ENCODE peak calls at places on chromosomes 4 and X, in four cellular contexts. One of them, this sample, is unnamed.
A peak's percentile ranks its signal among the peaks of the same experiment; 100 is the strongest.

GRCh38 chr4:118865091-118865708 is 23.5 kb upstream of the SYNPO2 start:
- DNase-seq in K562: peak; percentile 31
- DNase-seq in HepG2: peak; percentile 56
- DNase-seq in H1: no peak
- DNase-seq in this sample: peak; percentile 64

GRCh38 chr4:125710766-125711165 is 396.0 kb downstream of the FAT4 start:
- DNase-seq in K562: no peak
- DNase-seq in HepG2: no peak
- DNase-seq in H1: no peak
- DNase-seq in this sample: no peak

GRCh38 chr4:75985116-75985515 is 5.6 kb downstream of the SDAD1 start:
- DNase-seq in K562: no peak
- DNase-seq in HepG2: no peak
- DNase-seq in H1: no peak
- DNase-seq in this sample: no peak

GRCh38 chr4:121758896-121759568 is 5.9 kb downstream of the SMIM43 start:
- DNase-seq in K562: no peak
- DNase-seq in HepG2: no peak
- DNase-seq in H1: no peak
- DNase-seq in this sample: no peak

GRCh38 chr4:42816189-42816588 is 76.3 kb upstream of the GRXCR1 start:
- DNase-seq in K562: no peak
- DNase-seq in HepG2: no peak
- DNase-seq in H1: no peak
- DNase-seq in this sample: no peak

GRCh38 chr4:153655928-153656327 is 28.2 kb upstream of the TLR2 start:
- DNase-seq in K562: no peak
- DNase-seq in HepG2: no peak
- DNase-seq in H1: no peak
- DNase-seq in this sample: no peak

GRCh38 chr4:140092094-140092820 is 61.7 kb downstream of the MAML3 start:
- DNase-seq in K562: peak; percentile 6
- DNase-seq in HepG2: no peak
- DNase-seq in H1: peak; percentile 31
- DNase-seq in this sample: peak; percentile 55

GRCh38 chr4:48375651-48376291 is 34.4 kb downstream of the SLAIN2 start:
- DNase-seq in K562: no peak
- DNase-seq in HepG2: peak; percentile 58
- DNase-seq in H1: no peak
- DNase-seq in this sample: peak; percentile 90

GRCh38 chrX:152637649-152638442 is at the start of gene GABRQ:
- DNase-seq in K562: peak; percentile 91
- DNase-seq in HepG2: no peak
- DNase-seq in H1: peak; percentile 69
- DNase-seq in this sample: peak; percentile 10

GRCh38 chr4:2817701-2818350 is 24.9 kb downstream of the SH3BP2 start:
- DNase-seq in K562: no peak
- DNase-seq in HepG2: no peak
- DNase-seq in H1: no peak
- DNase-seq in this sample: peak; percentile 22

GRCh38 chrX:56729152-56729557 is at the start of gene NBDY:
- DNase-seq in K562: peak; percentile 32
- DNase-seq in HepG2: no peak
- DNase-seq in H1: no peak
- DNase-seq in this sample: peak; percentile 58

GRCh38 chr4:20252656-20253271 is 1.1 kb downstream of the SLIT2 start:
- DNase-seq in K562: no peak
- DNase-seq in HepG2: no peak
- DNase-seq in H1: no peak
- DNase-seq in this sample: peak; percentile 45

GRCh38 chr4:22573198-22573597 is 57.3 kb upstream of the ADGRA3 start:
- DNase-seq in K562: no peak
- DNase-seq in HepG2: no peak
- DNase-seq in H1: no peak
- DNase-seq in this sample: no peak

GRCh38 chr4:147103403-147103946 is 157.8 kb upstream of the TTC29 start:
- DNase-seq in K562: no peak
- DNase-seq in HepG2: no peak
- DNase-seq in H1: no peak
- DNase-seq in this sample: peak; percentile 36

GRCh38 chr4:95599777-95600436 is 51.1 kb upstream of the UNC5C start:
- DNase-seq in K562: no peak
- DNase-seq in HepG2: no peak
- DNase-seq in H1: no peak
- DNase-seq in this sample: no peak

GRCh38 chr4:76784237-76784636 is 113.7 kb downstream of the SOWAHB start:
- DNase-seq in K562: peak; percentile 29
- DNase-seq in HepG2: no peak
- DNase-seq in H1: no peak
- DNase-seq in this sample: no peak

GRCh38 chr4:126860308-126860707 is 772.4 kb upstream of the INTU start:
- DNase-seq in K562: no peak
- DNase-seq in HepG2: no peak
- DNase-seq in H1: no peak
- DNase-seq in this sample: no peak

GRCh38 chr4:184688447-184688846 is 38.9 kb downstream of the PRIMPOL start:
- DNase-seq in K562: no peak
- DNase-seq in HepG2: no peak
- DNase-seq in H1: peak; percentile 39
- DNase-seq in this sample: peak; percentile 93

GRCh38 chr4:119517361-119518229 is 111.0 kb downstream of the PDE5A start:
- DNase-seq in K562: no peak
- DNase-seq in HepG2: peak; percentile 53
- DNase-seq in H1: no peak
- DNase-seq in this sample: peak; percentile 65

GRCh38 chr4:138110815-138111214 is 131.3 kb downstream of the SLC7A11 start:
- DNase-seq in K562: no peak
- DNase-seq in HepG2: no peak
- DNase-seq in H1: no peak
- DNase-seq in this sample: peak; percentile 94

GRCh38 chr4:73853718-73854473 is 800 bp downstream of the PF4V1 start:
- DNase-seq in K562: no peak
- DNase-seq in HepG2: no peak
- DNase-seq in H1: no peak
- DNase-seq in this sample: no peak

GRCh38 chrX:100649550-100650356 is 5.8 kb downstream of the SRPX2 start:
- DNase-seq in K562: no peak
- DNase-seq in HepG2: peak; percentile 90
- DNase-seq in H1: no peak
- DNase-seq in this sample: peak; percentile 93

GRCh38 chrX:121322159-121322558 is 274.7 kb downstream of the GLUD2 start:
- DNase-seq in K562: peak; percentile 15
- DNase-seq in HepG2: no peak
- DNase-seq in H1: no peak
- DNase-seq in this sample: no peak

GRCh38 chr4:2867758-2868491 is 24.3 kb downstream of the ADD1 start:
- DNase-seq in K562: peak; percentile 86
- DNase-seq in HepG2: peak; percentile 32
- DNase-seq in H1: no peak
- DNase-seq in this sample: peak; percentile 61

GRCh38 chr4:94927696-94928095 is 169.9 kb downstream of the BMPR1B start:
- DNase-seq in K562: no peak
- DNase-seq in HepG2: no peak
- DNase-seq in H1: no peak
- DNase-seq in this sample: no peak

GRCh38 chrX:46703980-46704379 is 54.9 kb downstream of the SLC9A7 start:
- DNase-seq in K562: no peak
- DNase-seq in HepG2: no peak
- DNase-seq in H1: no peak
- DNase-seq in this sample: no peak

GRCh38 chr4:153217440-153217839 is 13.2 kb downstream of the TRIM2 start:
- DNase-seq in K562: no peak
- DNase-seq in HepG2: no peak
- DNase-seq in H1: no peak
- DNase-seq in this sample: no peak

GRCh38 chrX:109782994-109783711 is 50.1 kb upstream of the ACSL4 start:
- DNase-seq in K562: no peak
- DNase-seq in HepG2: no peak
- DNase-seq in H1: no peak
- DNase-seq in this sample: peak; percentile 1

GRCh38 chr4:60805500-60806313 is 394.4 kb upstream of the ADGRL3 start:
- DNase-seq in K562: peak; percentile 1
- DNase-seq in HepG2: peak; percentile 32
- DNase-seq in H1: no peak
- DNase-seq in this sample: no peak

GRCh38 chr4:7214359-7214758 is 22.0 kb downstream of the SORCS2 start:
- DNase-seq in K562: no peak
- DNase-seq in HepG2: no peak
- DNase-seq in H1: no peak
- DNase-seq in this sample: no peak

GRCh38 chr4:165293061-165293460 is 34.4 kb upstream of the MSMO1 start:
- DNase-seq in K562: no peak
- DNase-seq in HepG2: no peak
- DNase-seq in H1: peak; percentile 17
- DNase-seq in this sample: no peak

GRCh38 chr4:155722816-155723499 is 35.9 kb upstream of the GUCY1B1 start:
- DNase-seq in K562: no peak
- DNase-seq in HepG2: no peak
- DNase-seq in H1: no peak
- DNase-seq in this sample: no peak

GRCh38 chr4:183422962-183423653 is 21.3 kb upstream of the CDKN2AIP start:
- DNase-seq in K562: no peak
- DNase-seq in HepG2: no peak
- DNase-seq in H1: no peak
- DNase-seq in this sample: no peak

GRCh38 chrX:30304866-30305265 is 4.3 kb downstream of the NR0B1 start:
- DNase-seq in K562: no peak
- DNase-seq in HepG2: no peak
- DNase-seq in H1: no peak
- DNase-seq in this sample: no peak

GRCh38 chrX:30310429-30311206 is 1.4 kb upstream of the NR0B1 start:
- DNase-seq in K562: no peak
- DNase-seq in HepG2: no peak
- DNase-seq in H1: no peak
- DNase-seq in this sample: no peak

GRCh38 chrX:30308263-30309138 is 689 bp downstream of the NR0B1 start:
- DNase-seq in K562: no peak
- DNase-seq in HepG2: no peak
- DNase-seq in H1: no peak
- DNase-seq in this sample: peak; percentile 4

GRCh38 chrX:30309139-30309571 is at the start of gene NR0B1:
- DNase-seq in K562: no peak
- DNase-seq in HepG2: no peak
- DNase-seq in H1: no peak
- DNase-seq in this sample: no peak

DNA sequence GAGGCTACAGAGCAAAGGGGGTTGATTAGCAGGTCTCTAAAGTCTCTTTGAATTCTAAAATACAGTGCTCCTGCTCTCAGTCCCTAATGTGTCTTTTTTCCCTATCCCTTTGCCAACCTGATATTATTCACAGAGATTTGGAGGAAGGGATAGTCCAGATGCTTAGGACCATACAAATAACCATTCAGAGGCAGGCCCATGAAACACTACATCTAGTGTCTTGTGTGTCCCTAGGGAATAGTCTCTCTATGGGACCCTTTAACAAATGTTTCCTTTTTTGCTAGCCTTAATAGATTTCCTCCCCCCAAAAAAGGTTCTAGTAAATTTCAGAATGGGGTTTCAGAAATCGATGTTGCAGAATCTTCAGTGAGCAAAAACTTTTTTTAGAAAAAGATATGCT is 1.7 kb downstream of the NR0B1 start:
- DNase-seq in K562: no peak
- DNase-seq in HepG2: no peak
- DNase-seq in H1: no peak
- DNase-seq in this sample: no peak
- TF ChIP-seq JUN in K562: no peak
- TF ChIP-seq JUN in HepG2: no peak
- TF ChIP-seq JUN in H1: no peak
- TF ChIP-seq JUN in this sample: no peak

GRCh38 chrX:77892887-77893286 is 2.3 kb downstream of the MAGT1 start:
- DNase-seq in K562: no peak
- DNase-seq in HepG2: no peak
- DNase-seq in H1: no peak
- DNase-seq in this sample: no peak
- H2AFZ ChIP-seq in K562: no peak overlapping the region
- H2AFZ ChIP-seq in HepG2: no peak overlapping the region
- H2AFZ ChIP-seq in H1: no peak overlapping the region
- H2AFZ ChIP-seq in this sample: no peak overlapping the region

GRCh38 chrX:68354869-68355628 is 78.2 kb downstream of the OPHN1 start:
- DNase-seq in K562: no peak
- DNase-seq in HepG2: no peak
- DNase-seq in H1: no peak
- DNase-seq in this sample: no peak
- TF ChIP-seq JUN in K562: no peak
- TF ChIP-seq JUN in HepG2: no peak
- TF ChIP-seq JUN in H1: no peak
- TF ChIP-seq JUN in this sample: no peak

DNA sequence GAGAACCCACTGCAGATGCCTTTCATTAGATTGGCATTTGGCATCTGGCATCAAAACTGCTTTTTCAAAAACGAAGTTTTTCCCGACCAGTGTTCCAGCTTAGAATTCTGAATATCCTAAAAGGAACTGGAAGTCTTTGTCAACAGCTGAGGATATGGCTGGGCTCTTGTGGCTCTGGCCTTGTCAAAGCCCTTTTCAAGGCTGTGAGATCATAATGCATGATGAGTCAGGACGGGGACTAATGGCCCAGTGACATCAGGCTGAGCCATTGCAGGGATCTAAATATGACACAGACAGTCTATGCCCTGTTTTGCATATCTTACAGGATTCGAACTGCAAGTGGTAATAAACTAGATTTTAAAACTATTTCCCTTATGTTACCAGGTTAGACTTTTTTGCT is 306.4 kb downstream of the PTTG2 start:
- DNase-seq in K562: peak; percentile 68
- DNase-seq in HepG2: peak; percentile 6
- DNase-seq in H1: no peak
- DNase-seq in this sample: peak; percentile 10
- H2AFZ ChIP-seq in K562: peak overlapping the region; percentile 48
- H2AFZ ChIP-seq in HepG2: no peak overlapping the region
- H2AFZ ChIP-seq in H1: no peak overlapping the region
- H2AFZ ChIP-seq in this sample: no peak overlapping the region

GRCh38 chrX:13520441-13520840 is 49.0 kb upstream of the EGFL6 start:
- DNase-seq in K562: no peak
- DNase-seq in HepG2: no peak
- DNase-seq in H1: no peak
- DNase-seq in this sample: peak; percentile 44

GRCh38 chrX:13518126-13518525 is 51.3 kb upstream of the EGFL6 start:
- DNase-seq in K562: no peak
- DNase-seq in HepG2: no peak
- DNase-seq in H1: no peak
- DNase-seq in this sample: no peak

GRCh38 chrX:13515181-13515930 is 54.0 kb upstream of the EGFL6 start:
- DNase-seq in K562: no peak
- DNase-seq in HepG2: no peak
- DNase-seq in H1: no peak
- DNase-seq in this sample: no peak

DNA sequence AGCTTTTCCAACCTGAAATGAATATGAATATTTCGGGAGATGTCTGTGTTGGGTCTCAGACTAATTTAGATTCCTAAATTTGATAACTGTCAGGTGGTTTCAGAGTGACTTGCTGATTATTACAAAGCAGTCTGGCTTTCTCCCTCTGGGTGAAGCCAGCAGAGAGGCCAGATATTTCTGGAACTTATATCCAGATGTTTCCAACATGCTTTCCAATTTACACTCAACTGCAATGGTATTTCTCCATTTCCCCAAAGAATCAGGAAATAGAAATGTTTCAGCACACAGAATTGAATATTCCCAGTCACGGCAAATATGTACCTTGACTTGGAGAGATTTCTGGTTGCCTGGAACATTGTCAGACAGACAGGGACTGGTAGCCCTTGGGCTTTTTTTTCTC is 48.5 kb upstream of the EGFL6 start:
- DNase-seq in K562: no peak
- DNase-seq in HepG2: no peak
- DNase-seq in H1: no peak
- DNase-seq in this sample: no peak
- TF ChIP-seq JUN in K562: no peak
- TF ChIP-seq JUN in HepG2: no peak
- TF ChIP-seq JUN in H1: no peak
- TF ChIP-seq JUN in this sample: no peak